ENCODE peak calls at places on chromosomes 2 and 18, in seven cellular contexts. One of them, this sample, is unnamed.

GRCh38 chr18:48923746-48924580 is 26.8 kb downstream of the SMAD7 start:
- DNase-seq in GM03348: peak
- DNase-seq in A172: peak
- DNase-seq in NCI-H2107: no peak
- DNase-seq in endothelial cell: no peak
- DNase-seq in astrocyte of the hippocampus: peak
- DNase-seq in RWPE1: no peak
- DNase-seq in this sample: peak

GRCh38 chr2:111659361-111660281 is 224.4 kb downstream of the ANAPC1 start:
- DNase-seq in NCI-H2107: no peak
- DNase-seq in RWPE1: peak
- DNase-seq in GM03348: peak
- DNase-seq in endothelial cell: no peak
- DNase-seq in astrocyte of the hippocampus: peak
- DNase-seq in A172: peak
- DNase-seq in this sample: peak

GRCh38 chr2:112712903-112713584 is 7.8 kb upstream of the NT5DC4 start:
- DNase-seq in RWPE1: no peak
- DNase-seq in NCI-H2107: no peak
- DNase-seq in astrocyte of the hippocampus: no peak
- DNase-seq in GM03348: peak
- DNase-seq in endothelial cell: no peak
- DNase-seq in A172: no peak
- DNase-seq in this sample: peak

GRCh38 chr2:50225021-50225928 is 806.7 kb downstream of the NRXN1 start:
- DNase-seq in NCI-H2107: peak
- DNase-seq in astrocyte of the hippocampus: no peak
- DNase-seq in endothelial cell: no peak
- DNase-seq in A172: no peak
- DNase-seq in RWPE1: no peak
- DNase-seq in GM03348: no peak
- DNase-seq in this sample: no peak

GRCh38 chr2:121293450-121294325 is 8.7 kb upstream of the TFCP2L1 start:
- DNase-seq in NCI-H2107: no peak
- DNase-seq in GM03348: no peak
- DNase-seq in RWPE1: no peak
- DNase-seq in astrocyte of the hippocampus: no peak
- DNase-seq in endothelial cell: no peak
- DNase-seq in A172: no peak
- DNase-seq in this sample: no peak

GRCh38 chr2:30690126-30690561 is 117.1 kb downstream of the CAPN13 start:
- DNase-seq in NCI-H2107: no peak
- DNase-seq in A172: no peak
- DNase-seq in endothelial cell: no peak
- DNase-seq in RWPE1: no peak
- DNase-seq in astrocyte of the hippocampus: no peak
- DNase-seq in GM03348: no peak
- DNase-seq in this sample: no peak

GRCh38 chr2:104481341-104481740 is 372.6 kb upstream of the POU3F3 start:
- DNase-seq in astrocyte of the hippocampus: no peak
- DNase-seq in RWPE1: no peak
- DNase-seq in endothelial cell: no peak
- DNase-seq in NCI-H2107: no peak
- DNase-seq in GM03348: no peak
- DNase-seq in A172: no peak
- DNase-seq in this sample: no peak

GRCh38 chr2:101362777-101363176 is 24.5 kb downstream of the CREG2 start:
- DNase-seq in A172: no peak
- DNase-seq in endothelial cell: no peak
- DNase-seq in GM03348: no peak
- DNase-seq in NCI-H2107: no peak
- DNase-seq in RWPE1: no peak
- DNase-seq in astrocyte of the hippocampus: no peak
- DNase-seq in this sample: no peak

GRCh38 chr2:88452151-88452851 is at the start of gene FOXI3:
- DNase-seq in RWPE1: no peak
- DNase-seq in astrocyte of the hippocampus: peak
- DNase-seq in A172: no peak
- DNase-seq in endothelial cell: peak
- DNase-seq in NCI-H2107: no peak
- DNase-seq in GM03348: no peak
- DNase-seq in this sample: no peak

GRCh38 chr2:64779117-64779690 is 125.5 kb upstream of the SERTAD2 start:
- DNase-seq in GM03348: peak
- DNase-seq in endothelial cell: no peak
- DNase-seq in RWPE1: no peak
- DNase-seq in NCI-H2107: no peak
- DNase-seq in astrocyte of the hippocampus: peak
- DNase-seq in A172: peak
- DNase-seq in this sample: peak

GRCh38 chr2:84958135-84959044 is 12.6 kb upstream of the KCMF1 start:
- DNase-seq in NCI-H2107: peak
- DNase-seq in RWPE1: peak
- DNase-seq in A172: peak
- DNase-seq in GM03348: peak
- DNase-seq in astrocyte of the hippocampus: peak
- DNase-seq in endothelial cell: peak
- DNase-seq in this sample: peak

GRCh38 chr18:28469946-28470345 is 293.0 kb upstream of the CDH2 start:
- DNase-seq in NCI-H2107: no peak
- DNase-seq in GM03348: no peak
- DNase-seq in endothelial cell: no peak
- DNase-seq in astrocyte of the hippocampus: no peak
- DNase-seq in RWPE1: no peak
- DNase-seq in A172: no peak
- DNase-seq in this sample: no peak

GRCh38 chr2:105510761-105511669 is 112.2 kb upstream of the FHL2 start:
- DNase-seq in endothelial cell: no peak
- DNase-seq in astrocyte of the hippocampus: no peak
- DNase-seq in NCI-H2107: no peak
- DNase-seq in RWPE1: peak
- DNase-seq in A172: peak
- DNase-seq in GM03348: no peak
- DNase-seq in this sample: peak

GRCh38 chr2:206159346-206160123 is at the start of the genes EEF1B2 and NDUFS1:
- DNase-seq in GM03348: peak
- DNase-seq in endothelial cell: peak
- DNase-seq in astrocyte of the hippocampus: peak
- DNase-seq in RWPE1: peak
- DNase-seq in NCI-H2107: peak
- DNase-seq in A172: peak
- DNase-seq in this sample: peak

GRCh38 chr2:64204006-64204632 is 59.9 kb upstream of the PELI1 start:
- DNase-seq in GM03348: peak
- DNase-seq in astrocyte of the hippocampus: peak
- DNase-seq in RWPE1: no peak
- DNase-seq in A172: peak
- DNase-seq in endothelial cell: no peak
- DNase-seq in NCI-H2107: no peak
- DNase-seq in this sample: peak

GRCh38 chr2:168758970-168759820 is 43.2 kb upstream of the NOSTRIN start:
- DNase-seq in astrocyte of the hippocampus: peak
- DNase-seq in RWPE1: peak
- DNase-seq in NCI-H2107: peak
- DNase-seq in endothelial cell: no peak
- DNase-seq in A172: peak
- DNase-seq in GM03348: peak
- DNase-seq in this sample: peak

GRCh38 chr2:9333591-9334171 is 89.6 kb downstream of the ITGB1BP1 start:
- DNase-seq in RWPE1: peak
- DNase-seq in GM03348: peak
- DNase-seq in NCI-H2107: peak
- DNase-seq in A172: peak
- DNase-seq in endothelial cell: peak
- DNase-seq in astrocyte of the hippocampus: peak
- DNase-seq in this sample: peak

GRCh38 chr2:236352761-236353593 is 88.8 kb upstream of the ASB18 start:
- DNase-seq in RWPE1: peak
- DNase-seq in GM03348: peak
- DNase-seq in NCI-H2107: no peak
- DNase-seq in A172: peak
- DNase-seq in endothelial cell: no peak
- DNase-seq in astrocyte of the hippocampus: peak
- DNase-seq in this sample: peak

GRCh38 chr18:23593720-23594119 is 7.4 kb upstream of the NPC1 start:
- DNase-seq in GM03348: peak
- DNase-seq in astrocyte of the hippocampus: peak
- DNase-seq in A172: peak
- DNase-seq in RWPE1: peak
- DNase-seq in endothelial cell: no peak
- DNase-seq in NCI-H2107: no peak
- DNase-seq in this sample: peak

GRCh38 chr2:226427538-226428307 is 371.9 kb downstream of the IRS1 start:
- DNase-seq in endothelial cell: no peak
- DNase-seq in A172: peak
- DNase-seq in astrocyte of the hippocampus: peak
- DNase-seq in RWPE1: peak
- DNase-seq in GM03348: peak
- DNase-seq in NCI-H2107: no peak
- DNase-seq in this sample: peak

GRCh38 chr18:8972116-8972515 is 130.4 kb upstream of the NDUFV2 start:
- DNase-seq in endothelial cell: no peak
- DNase-seq in A172: no peak
- DNase-seq in GM03348: no peak
- DNase-seq in RWPE1: no peak
- DNase-seq in astrocyte of the hippocampus: no peak
- DNase-seq in NCI-H2107: peak
- DNase-seq in this sample: no peak

GRCh38 chr2:191150121-191150450 is 708 bp downstream of the STAT4 start:
- DNase-seq in RWPE1: no peak
- DNase-seq in NCI-H2107: no peak
- DNase-seq in GM03348: no peak
- DNase-seq in A172: no peak
- DNase-seq in astrocyte of the hippocampus: no peak
- DNase-seq in endothelial cell: no peak
- DNase-seq in this sample: no peak

GRCh38 chr2:186588421-186588820 is 1.4 kb upstream of the ITGAV start:
- DNase-seq in endothelial cell: no peak
- DNase-seq in A172: no peak
- DNase-seq in RWPE1: no peak
- DNase-seq in GM03348: no peak
- DNase-seq in astrocyte of the hippocampus: no peak
- DNase-seq in NCI-H2107: no peak
- DNase-seq in this sample: no peak

GRCh38 chr2:191386938-191387536 is 141.8 kb downstream of the MYO1B start:
- DNase-seq in GM03348: peak
- DNase-seq in A172: peak
- DNase-seq in astrocyte of the hippocampus: peak
- DNase-seq in RWPE1: peak
- DNase-seq in NCI-H2107: no peak
- DNase-seq in endothelial cell: no peak
- DNase-seq in this sample: peak

GRCh38 chr2:113005030-113005509 is at the start of gene IL36A:
- DNase-seq in RWPE1: no peak
- DNase-seq in A172: no peak
- DNase-seq in NCI-H2107: no peak
- DNase-seq in astrocyte of the hippocampus: no peak
- DNase-seq in GM03348: no peak
- DNase-seq in endothelial cell: no peak
- DNase-seq in this sample: no peak

GRCh38 chr2:184597571-184597980 is 753 bp upstream of the ZNF804A start:
- DNase-seq in astrocyte of the hippocampus: peak
- DNase-seq in RWPE1: peak
- DNase-seq in A172: peak
- DNase-seq in NCI-H2107: no peak
- DNase-seq in endothelial cell: peak
- DNase-seq in GM03348: peak
- DNase-seq in this sample: no peak

GRCh38 chr2:217951521-217952247 is 51.1 kb downstream of the TNS1 start:
- DNase-seq in astrocyte of the hippocampus: no peak
- DNase-seq in A172: no peak
- DNase-seq in RWPE1: no peak
- DNase-seq in NCI-H2107: no peak
- DNase-seq in GM03348: no peak
- DNase-seq in endothelial cell: no peak
- DNase-seq in this sample: no peak

GRCh38 chr2:136134126-136134525 is 16.2 kb upstream of the CXCR4 start:
- DNase-seq in astrocyte of the hippocampus: peak
- DNase-seq in A172: no peak
- DNase-seq in endothelial cell: no peak
- DNase-seq in RWPE1: no peak
- DNase-seq in NCI-H2107: no peak
- DNase-seq in GM03348: no peak
- DNase-seq in this sample: no peak

GRCh38 chr2:201358684-201359083 is 1.5 kb upstream of the FLACC1 start:
- DNase-seq in A172: peak
- DNase-seq in endothelial cell: no peak
- DNase-seq in NCI-H2107: no peak
- DNase-seq in astrocyte of the hippocampus: peak
- DNase-seq in RWPE1: peak
- DNase-seq in GM03348: peak
- DNase-seq in this sample: peak

GRCh38 chr2:124489686-124490085 is 464.6 kb downstream of the CNTNAP5 start:
- DNase-seq in endothelial cell: no peak
- DNase-seq in A172: no peak
- DNase-seq in astrocyte of the hippocampus: no peak
- DNase-seq in GM03348: no peak
- DNase-seq in RWPE1: no peak
- DNase-seq in NCI-H2107: no peak
- DNase-seq in this sample: no peak